ENCODE peak calls at places on chromosomes 11 and 22, in nine cellular contexts. E is cardiac muscle cell, I is neural progenitor cell, Y is fibroblast of lung, H is ovary, N is IMR-90, F is endothelial cell of umbilical vein, W is A549, T is RWPE2. D is an unnamed sample. For H3K4me1 and H3K9me3, the result is how much of the 10 kb centered on the place peaks cover.

GRCh38 chr11:62400760-62401159 is 18.1 kb upstream of the SCGB1A1 start:
- DNase-seq in E (peak), I (no peak), Y (peak), H (peak), N (peak), F (no peak), W (no peak), T (no peak), D (no peak)

GRCh38 chr22:21659864-21660525 is 5.8 kb upstream of the PPIL2 start:
- DNase-seq in E (no peak), I (no peak), Y (no peak), H (no peak), N (no peak), F (no peak), W (no peak), T (no peak), D (no peak)

GRCh38 chr22:20578192-20578591 is 70.8 kb downstream of the MED15 start:
- DNase-seq in E (no peak), I (no peak), Y (no peak), H (no peak), N (no peak), F (no peak), W (no peak), T (peak), D (no peak)

GRCh38 chr22:25213221-25213620 is 6.2 kb upstream of the CRYBB2 start:
- DNase-seq in E (no peak), I (no peak), Y (no peak), H (no peak), N (no peak), F (no peak), W (no peak), T (no peak), D (no peak)

GRCh38 chr11:132655187-132655855 is 877.0 kb downstream of the OPCML start:
- DNase-seq in E (no peak), I (no peak), Y (no peak), H (no peak), N (no peak), F (no peak), W (no peak), T (no peak), D (no peak)

GRCh38 chr22:50260801-50261614 is 475 bp downstream of the MAPK12 start:
- DNase-seq in E (peak), I (peak), Y (peak), H (no peak), N (peak), F (peak), W (peak), T (no peak), D (peak)

GRCh38 chr11:61764606-61765260 is 12.3 kb downstream of the MYRF start:
- DNase-seq in E (peak), I (no peak), Y (peak), H (peak), N (no peak), F (no peak), W (no peak), T (no peak), D (no peak)

GRCh38 chr11:94304559-94304958 is at the start of gene IZUMO1R:
- DNase-seq in E (no peak), I (no peak), Y (no peak), H (no peak), N (no peak), F (no peak), W (no peak), T (no peak), D (no peak)

GRCh38 chr22:21092797-21093554 is 47.2 kb downstream of the LRRC74B start:
- DNase-seq in E (no peak), I (no peak), Y (no peak), H (no peak), N (no peak), F (no peak), W (no peak), T (no peak), D (no peak)

GRCh38 chr11:4191031-4191571 is 96.5 kb downstream of the RRM1 start:
- DNase-seq in E (no peak), I (no peak), Y (no peak), H (no peak), N (no peak), F (no peak), W (no peak), T (no peak), D (no peak)

GRCh38 chr11:18731949-18732821 is 6.2 kb upstream of the IGSF22 start:
- DNase-seq in E (peak), I (peak), Y (peak), H (peak), N (peak), F (peak), W (peak), T (no peak), D (peak)

DNA sequence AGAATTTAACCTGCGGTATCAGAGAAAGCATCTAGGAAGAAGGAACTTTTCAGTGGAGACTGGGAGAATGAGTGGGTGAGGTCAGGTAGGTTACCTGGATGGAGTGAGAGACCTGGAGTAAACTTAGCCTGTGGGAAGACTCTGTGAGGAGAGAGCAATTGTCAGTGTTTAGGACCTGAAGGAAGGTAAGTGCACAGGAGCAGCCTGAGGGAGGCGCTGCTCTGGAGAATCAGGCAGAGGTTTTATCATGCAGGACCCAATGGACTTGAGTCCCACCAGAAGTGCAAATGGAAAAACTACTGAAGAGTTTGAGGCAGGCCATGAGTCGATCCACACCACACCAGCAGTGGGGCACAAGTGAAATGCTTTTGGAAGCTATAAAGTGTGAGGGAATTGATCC is 10.6 kb upstream of the IFTAP start:
- DNase-seq in E (no peak), I (no peak), Y (no peak), H (no peak), N (no peak), F (no peak), W (no peak), T (no peak), D (no peak)
- H3K4me1 ChIP-seq in E (under half), I (under half), Y (under half), H (under half), N (under half), F (under half), W (under half), T (under half), D (under half)

DNA sequence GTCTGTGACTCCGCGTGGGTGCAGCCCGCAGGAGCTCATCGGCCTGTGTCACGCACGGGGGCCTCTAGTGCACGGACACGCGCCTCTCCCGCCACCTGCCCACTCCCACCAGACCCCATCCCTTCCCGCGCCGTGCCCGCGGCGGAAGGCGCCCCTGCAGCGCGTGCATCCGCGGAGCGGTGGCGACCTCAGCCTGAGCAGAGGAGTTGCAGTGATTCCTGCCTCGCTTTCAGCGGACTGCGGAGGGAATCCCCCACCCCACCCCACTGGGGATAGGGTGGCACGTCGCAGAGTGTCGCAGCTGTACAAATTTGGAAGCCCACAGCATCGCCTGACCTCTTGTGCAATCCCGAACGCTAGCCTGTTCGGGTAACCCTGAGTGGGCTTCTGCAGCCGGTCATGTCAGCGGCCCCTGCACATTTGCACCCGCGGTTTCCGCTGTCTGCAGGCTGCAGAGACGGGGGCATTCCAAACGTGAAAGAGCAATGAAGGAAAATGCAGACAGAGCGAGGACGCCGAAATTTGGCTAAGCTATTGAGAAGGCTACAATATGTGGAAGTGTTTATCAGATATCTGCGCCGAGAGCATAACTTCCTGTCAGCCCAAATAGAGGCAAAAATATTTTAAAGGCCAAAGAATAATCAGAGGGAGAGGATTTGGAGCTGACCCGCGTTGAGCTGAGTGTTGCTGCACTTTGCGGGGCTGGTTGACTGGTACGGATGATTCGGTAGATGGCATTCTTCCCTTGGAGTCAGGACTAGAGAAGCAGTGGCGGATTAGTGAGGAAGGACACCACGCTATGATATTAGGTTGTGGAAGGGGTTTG is 619 bp upstream of the ARHGAP20 start:
- DNase-seq in E (peak), I (peak), Y (peak), H (no peak), N (peak), F (peak), W (no peak), T (no peak), D (no peak)
- H3K4me3 ChIP-seq in E (peak), I (peak), Y (peak), H (peak), N (peak), F (peak), W (peak), T (peak), D (peak)

GRCh38 chr11:71151561-71151960 is 100.8 kb downstream of the SHANK2 start:
- DNase-seq in E (no peak), I (no peak), Y (no peak), H (no peak), N (no peak), F (no peak), W (no peak), T (no peak), D (no peak)
- H3K9me3 ChIP-seq in E (under half), I (under half), Y (under half), H (under half), N (under half), F (under half), W (under half), T (under half), D (under half)

GRCh38 chr11:66626382-66626781 is 10.0 kb downstream of the RBM14 start:
- DNase-seq in E (no peak), I (no peak), Y (no peak), H (no peak), N (no peak), F (no peak), W (no peak), T (no peak), D (no peak)
- H3K4me1 ChIP-seq in E (under half), I (under half), Y (under half), H (under half), N (under half), F (under half), W (under half), T (under half), D (under half)

GRCh38 chr11:3160252-3161031 is 4.7 kb downstream of the OSBPL5 start:
- DNase-seq in E (peak), I (peak), Y (peak), H (peak), N (peak), F (peak), W (no peak), T (no peak), D (no peak)
- H3K4me3 ChIP-seq in E (peak), I (peak), Y (peak), H (peak), N (peak), F (peak), W (no peak), T (peak), D (no peak)

GRCh38 chr22:47375621-47376321 is 613.3 kb downstream of the TBC1D22A start:
- DNase-seq in E (no peak), I (no peak), Y (no peak), H (no peak), N (no peak), F (no peak), W (no peak), T (peak), D (no peak)
- H3K9me3 ChIP-seq in E (under half), I (under half), Y (under half), H (under half), N (under half), F (under half), W (under half), T (under half), D (under half)